ENCODE peak calls at places on chromosomes 4 and X, in nine cellular contexts. T, C, S, P, D, Z, G, A and U are unnamed samples.

GRCh38 chr4:28744066-28744465 is 1883.4 kb downstream of the STIM2 start:
- DNase-seq in P (no peak), T (no peak), S (peak), A (no peak), G (no peak), D (no peak), Z (no peak), C (no peak), U (no peak)

GRCh38 chr4:138090145-138090917 is 151.8 kb downstream of the SLC7A11 start:
- DNase-seq in S (peak), C (peak), G (peak), D (peak), A (peak), Z (peak), T (no peak), P (peak), U (peak)

GRCh38 chr4:120163895-120164294 is 97.2 kb upstream of the MAD2L1 start:
- DNase-seq in P (no peak), Z (no peak), C (no peak), G (no peak), S (no peak), A (no peak), T (no peak), D (no peak), U (no peak)

GRCh38 chr4:42715807-42716482 is 59.0 kb upstream of the ATP8A1 start:
- DNase-seq in D (no peak), A (no peak), G (no peak), S (no peak), C (no peak), Z (no peak), P (no peak), T (no peak), U (no peak)

GRCh38 chrX:149504226-149504914 is 736 bp downstream of the IDS start:
- DNase-seq in Z (no peak), D (no peak), G (peak), A (no peak), P (peak), S (no peak), C (peak), T (peak), U (peak)

GRCh38 chrX:23235051-23235450 is 99.6 kb upstream of the PTCHD1 start:
- DNase-seq in A (no peak), T (no peak), S (no peak), D (no peak), P (no peak), Z (no peak), G (no peak), C (no peak), U (no peak)

GRCh38 chr4:18593297-18594002 is 571.9 kb upstream of the LCORL start:
- DNase-seq in T (no peak), D (peak), Z (peak), A (peak), C (peak), G (peak), P (peak), S (peak), U (peak)

GRCh38 chr4:37767546-37767945 is 58.9 kb upstream of the PGM2 start:
- DNase-seq in T (peak), P (no peak), C (no peak), S (peak), G (peak), D (peak), A (peak), Z (no peak), U (peak)

GRCh38 chrX:133403984-133404383 is 11.3 kb downstream of the GPC4 start:
- DNase-seq in C (no peak), A (no peak), D (no peak), S (no peak), G (no peak), P (no peak), T (no peak), Z (no peak), U (no peak)

GRCh38 chr4:80094191-80094590 is 21.2 kb upstream of the ANTXR2 start:
- DNase-seq in T (no peak), C (no peak), Z (peak), P (no peak), D (no peak), S (peak), A (no peak), G (no peak), U (no peak)

GRCh38 chr4:37758226-37758625 is 68.3 kb upstream of the PGM2 start:
- DNase-seq in C (no peak), D (peak), A (peak), S (peak), G (peak), T (no peak), Z (peak), P (no peak), U (no peak)

GRCh38 chrX:120309873-120310730 is 1.2 kb downstream of the TMEM255A start:
- DNase-seq in G (no peak), D (no peak), Z (peak), P (peak), S (no peak), C (peak), T (peak), A (no peak), U (no peak)

GRCh38 chr4:149553959-149554520 is 261.6 kb downstream of the IQCM start:
- DNase-seq in P (no peak), G (no peak), A (no peak), D (no peak), C (no peak), Z (no peak), S (no peak), T (no peak), U (no peak)

GRCh38 chrX:152072236-152072635 is 66.1 kb downstream of the MAGEA10 start:
- DNase-seq in T (no peak), A (peak), C (peak), P (no peak), G (peak), D (peak), Z (no peak), S (peak), U (no peak)

GRCh38 chr4:5753366-5753765 is 42.4 kb downstream of the EVC start:
- DNase-seq in Z (no peak), T (no peak), C (no peak), D (no peak), A (no peak), P (no peak), G (no peak), S (no peak), U (no peak)

GRCh38 chr4:154467886-154468285 is 23.7 kb downstream of the DCHS2 start:
- DNase-seq in C (no peak), D (no peak), G (no peak), P (no peak), A (peak), S (peak), T (no peak), Z (no peak), U (no peak)

GRCh38 chr4:24210332-24210902 is 320.6 kb upstream of the PPARGC1A start:
- DNase-seq in T (peak), C (peak), D (no peak), P (no peak), S (peak), A (peak), Z (no peak), G (peak), U (peak)

GRCh38 chr4:155608231-155608885 is 58.3 kb upstream of the GUCY1A1 start:
- DNase-seq in T (no peak), A (no peak), G (no peak), C (no peak), D (no peak), S (peak), Z (no peak), P (peak), U (no peak)

GRCh38 chrX:136761410-136761809 is 19.3 kb downstream of the ARHGEF6 start:
- DNase-seq in Z (no peak), P (no peak), G (no peak), T (no peak), D (no peak), S (no peak), A (no peak), C (no peak), U (no peak)

GRCh38 chr4:40909363-40909876 is 159.7 kb downstream of the NSUN7 start:
- DNase-seq in P (no peak), C (no peak), Z (no peak), A (peak), G (no peak), D (no peak), S (peak), T (no peak), U (no peak)

GRCh38 chr4:156495109-156495508 is 476.5 kb downstream of the PDGFC start:
- DNase-seq in G (no peak), C (no peak), P (no peak), A (no peak), T (no peak), D (no peak), S (no peak), Z (no peak), U (no peak)

GRCh38 chr4:52833941-52834525 is 28.1 kb upstream of the RASL11B start:
- DNase-seq in C (no peak), G (no peak), Z (no peak), A (peak), P (no peak), S (peak), D (no peak), T (no peak), U (no peak)
- TF ChIP-seq CTCF in C (no peak), G (no peak), Z (no peak), A (no peak), P (no peak), S (no peak), D (no peak), T (no peak), U (no peak)

DNA sequence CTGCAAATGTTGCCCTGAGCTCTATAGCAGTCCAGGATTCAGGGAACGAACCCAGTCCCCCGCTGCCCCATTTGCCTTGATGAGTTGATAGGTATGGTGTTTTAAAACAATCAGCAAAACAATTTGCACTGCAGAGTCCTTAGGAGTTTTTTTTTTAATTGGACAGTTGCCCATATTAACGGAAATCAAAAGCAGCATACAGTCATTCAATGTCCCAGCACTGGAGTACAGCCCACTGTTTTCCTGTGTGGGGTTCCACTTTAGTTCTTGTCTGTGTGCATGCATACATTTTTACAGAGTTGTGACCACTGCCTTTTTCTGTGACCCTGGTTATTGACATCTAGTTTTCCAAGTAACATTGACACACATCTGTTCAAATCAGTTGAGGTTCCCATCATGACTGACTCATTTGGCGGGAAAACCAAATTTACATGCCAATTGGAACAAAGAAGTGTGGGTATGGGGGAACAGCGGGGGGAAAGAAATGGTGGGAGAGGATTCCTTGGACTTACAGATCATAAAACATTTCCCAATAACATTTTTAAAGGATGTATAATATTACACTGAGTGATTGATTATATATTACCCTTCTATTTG is 83.3 kb downstream of the HPRT1 start:
- DNase-seq in T (no peak), A (no peak), P (no peak), D (no peak), C (no peak), G (no peak), Z (no peak), S (no peak), U (no peak)
- H3K4me3 ChIP-seq in T (no peak), A (no peak), P (no peak), D (no peak), C (no peak), G (no peak), Z (no peak), S (no peak), U (no peak)

GRCh38 chrX:39199429-39199828 is 398.2 kb downstream of the MID1IP1 start:
- DNase-seq in Z (no peak), S (no peak), G (no peak), C (no peak), D (no peak), T (no peak), P (no peak), A (no peak), U (no peak)

GRCh38 chrX:39196192-39197102 is 395.2 kb downstream of the MID1IP1 start:
- DNase-seq in Z (peak), T (no peak), A (peak), S (peak), C (no peak), G (peak), D (no peak), P (peak), U (peak)

GRCh38 chrX:39195156-39195555 is 393.9 kb downstream of the MID1IP1 start:
- DNase-seq in A (no peak), P (no peak), C (no peak), D (no peak), G (peak), S (no peak), Z (peak), T (no peak), U (no peak)

GRCh38 chrX:39194673-39195072 is 393.4 kb downstream of the MID1IP1 start:
- DNase-seq in D (no peak), P (no peak), G (no peak), C (no peak), T (no peak), Z (no peak), S (no peak), A (no peak), U (no peak)
- H3K27ac ChIP-seq in D (no peak), P (no peak), G (no peak), C (no peak), T (no peak), Z (no peak), S (no peak), A (no peak), U (no peak)

GRCh38 chr4:70915048-70915815 is 13.1 kb downstream of the MOB1B start:
- DNase-seq in P (no peak), S (peak), C (no peak), D (no peak), T (no peak), A (no peak), Z (no peak), G (no peak), U (no peak)

GRCh38 chr4:70915874-70916559 is 13.8 kb downstream of the MOB1B start:
- DNase-seq in P (no peak), T (no peak), G (no peak), D (no peak), S (no peak), Z (no peak), A (no peak), C (no peak), U (no peak)

GRCh38 chr4:70914631-70915030 is 12.5 kb downstream of the MOB1B start:
- DNase-seq in S (no peak), Z (no peak), P (no peak), T (peak), C (no peak), G (no peak), A (no peak), D (no peak), U (no peak)

GRCh38 chr4:70908993-70909556 is 6.9 kb downstream of the MOB1B start:
- DNase-seq in Z (no peak), D (no peak), A (no peak), S (no peak), G (no peak), C (no peak), P (no peak), T (no peak), U (no peak)

DNA sequence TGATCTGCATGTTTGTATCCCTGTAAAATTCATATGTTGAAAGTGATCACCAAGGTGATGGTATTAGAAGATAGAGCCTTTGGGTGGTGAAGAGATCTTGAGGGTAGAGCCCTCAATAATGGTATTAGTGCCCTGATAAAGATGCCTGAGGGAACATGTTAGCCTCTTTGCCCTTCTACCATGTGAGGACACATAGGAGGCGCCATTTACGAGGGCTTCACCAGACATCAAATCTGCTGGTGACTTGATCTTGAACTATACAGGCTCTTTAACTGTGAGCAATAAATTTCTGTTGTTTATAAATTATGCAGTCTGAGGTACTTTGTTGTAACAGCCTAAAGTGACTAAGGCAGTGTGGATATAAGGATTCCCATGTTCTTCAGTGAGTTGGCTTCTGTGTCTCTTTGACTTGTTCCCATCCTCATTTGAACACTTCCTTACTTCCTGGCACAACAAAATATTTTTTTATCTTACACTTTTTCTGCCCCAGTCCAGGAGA is 11.8 kb downstream of the MOB1B start:
- DNase-seq in C (no peak), Z (no peak), A (no peak), T (no peak), P (no peak), G (no peak), D (no peak), S (peak), U (no peak)
- TF ChIP-seq CTCF in C (no peak), Z (no peak), A (no peak), T (no peak), P (no peak), G (no peak), D (no peak), S (peak), U (no peak)

DNA sequence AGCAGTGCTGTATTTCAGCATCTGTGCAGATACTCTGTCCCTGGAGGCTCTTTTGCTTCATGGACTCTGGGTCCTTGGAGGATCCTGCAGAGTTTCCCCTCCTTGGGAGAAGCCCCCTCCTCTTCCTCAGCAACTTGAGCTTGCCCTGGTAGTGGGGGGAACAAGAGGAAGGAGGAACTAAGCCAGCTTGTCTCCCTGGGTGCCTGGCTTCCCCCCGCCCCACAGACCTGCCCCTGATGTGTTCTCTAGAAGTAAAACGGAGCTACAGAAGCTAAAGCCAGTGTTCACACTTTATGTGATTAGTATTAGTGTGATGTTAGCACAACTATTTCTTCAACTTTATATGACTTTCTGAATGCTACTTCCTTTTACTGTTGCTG is 10.6 kb downstream of the RGS12 start:
- DNase-seq in S (no peak), P (no peak), T (no peak), D (no peak), C (no peak), G (no peak), A (no peak), Z (no peak), U (no peak)
- H3K4me3 ChIP-seq in S (no peak), P (no peak), T (no peak), D (no peak), C (no peak), G (no peak), A (no peak), Z (no peak), U (no peak)

GRCh38 chr4:184427093-184427492 is 47.3 kb downstream of the IRF2 start:
- DNase-seq in T (no peak), Z (no peak), C (no peak), D (no peak), P (peak), S (no peak), A (no peak), G (no peak), U (no peak)
- H3K27ac ChIP-seq in T (peak), Z (no peak), C (no peak), D (no peak), P (peak), S (no peak), A (no peak), G (peak), U (peak)

DNA sequence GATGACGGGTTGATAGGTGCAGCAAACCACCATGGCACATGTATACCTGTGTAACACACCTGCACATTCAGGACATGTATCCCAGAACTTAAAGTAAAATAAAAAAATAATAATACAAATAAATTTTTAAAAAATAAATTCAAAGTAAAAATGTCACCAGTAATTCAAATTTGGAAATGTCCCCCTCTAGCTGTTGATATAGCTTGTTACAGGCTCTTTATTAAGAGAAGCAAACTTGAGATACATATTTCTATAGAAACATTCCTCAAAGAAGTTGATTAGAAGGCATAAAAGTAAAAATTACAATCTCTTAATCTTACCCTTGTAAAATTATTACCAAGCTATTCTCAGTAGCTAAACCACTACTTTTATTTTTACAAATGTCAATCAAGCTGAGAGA is 1397.0 kb downstream of the FAM133A start:
- DNase-seq in G (no peak), A (no peak), S (no peak), T (no peak), C (no peak), Z (no peak), P (no peak), D (no peak), U (no peak)
- TF ChIP-seq CTCF in G (no peak), A (peak), S (peak), T (no peak), C (no peak), Z (peak), P (peak), D (no peak), U (no peak)

GRCh38 chr4:168474660-168475320 is 5.5 kb downstream of the DDX60L start:
- DNase-seq in G (no peak), S (no peak), Z (no peak), C (no peak), D (no peak), T (no peak), A (no peak), P (no peak), U (no peak)
- H3K4me3 ChIP-seq in G (no peak), S (no peak), Z (no peak), C (no peak), D (no peak), T (no peak), A (no peak), P (no peak), U (no peak)

DNA sequence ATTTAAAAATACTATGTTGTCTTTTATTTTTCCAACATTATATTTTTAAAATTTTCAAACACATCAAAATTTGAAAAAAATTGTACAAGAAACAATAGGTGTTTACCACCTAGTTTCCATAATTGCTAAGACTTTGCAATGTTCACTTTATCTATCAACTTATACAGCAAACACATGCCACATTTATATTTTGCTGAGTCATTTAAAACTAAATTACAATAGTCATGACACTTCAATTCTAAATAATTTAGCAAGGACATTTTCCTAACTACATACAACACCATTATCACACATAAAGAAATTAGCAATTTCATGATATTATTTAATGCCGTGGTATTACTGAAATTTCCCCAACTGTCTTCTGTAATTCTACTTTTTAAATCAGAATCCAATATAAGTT is 600.4 kb upstream of the CPXCR1 start:
- DNase-seq in G (no peak), C (no peak), D (no peak), P (no peak), A (no peak), Z (no peak), S (no peak), T (no peak), U (no peak)
- H3K27ac ChIP-seq in G (no peak), C (no peak), D (no peak), P (no peak), A (no peak), Z (no peak), S (no peak), T (no peak), U (no peak)